ENCODE peak calls at places on chromosomes 4 and X, in four cellular contexts. R is activated naive CD8-positive, alpha-beta T cell treated with anti-CD3 and anti-CD28 coated beads, Interleukin-2, amount 50 U/mL, for 24 hours; Y is activated CD8-positive, alpha-beta memory T cell treated with anti-CD3 and anti-CD28 coated beads for 48 hours; F is hypothalamus. S is an unnamed sample.

GRCh38 chr4:38314663-38315062 is 349.3 kb upstream of the KLF3 start:
- DNase-seq in Y (no peak), R (no peak), F (no peak), S (no peak)

GRCh38 chrX:107654778-107655761 is 26.8 kb downstream of the PRPS1 start:
- DNase-seq in F (no peak), Y (no peak), R (peak), S (peak)

GRCh38 chr4:79413032-79413431 is 5.0 kb upstream of the GK2 start:
- DNase-seq in F (no peak), Y (no peak), R (no peak), S (no peak)

GRCh38 chr4:176262243-176262642 is 6.8 kb downstream of the ASB5 start:
- DNase-seq in R (no peak), F (no peak), Y (no peak), S (no peak)

GRCh38 chr4:110675406-110675805 is 52.5 kb upstream of the PITX2 start:
- DNase-seq in R (no peak), Y (no peak), F (no peak), S (no peak)

GRCh38 chr4:155659168-155659567 is 7.5 kb upstream of the GUCY1A1 start:
- DNase-seq in Y (no peak), F (no peak), R (no peak), S (no peak)

GRCh38 chr4:53653484-53654053 is 62.3 kb upstream of the LNX1 start:
- DNase-seq in Y (no peak), F (no peak), R (no peak), S (peak)

GRCh38 chrX:130772313-130773140 is 130.5 kb downstream of the ENOX2 start:
- DNase-seq in F (no peak), Y (no peak), R (no peak), S (peak)

GRCh38 chr4:176191974-176192373 is 3.4 kb downstream of the SPATA4 start:
- DNase-seq in R (no peak), Y (no peak), F (no peak), S (peak)

GRCh38 chr4:188691811-188692210 is 552.6 kb downstream of the TRIML1 start:
- DNase-seq in R (no peak), Y (no peak), F (no peak), S (peak)

GRCh38 chr4:81845761-81846160 is 374.1 kb upstream of the RASGEF1B start:
- DNase-seq in R (no peak), F (no peak), Y (no peak), S (no peak)

GRCh38 chr4:8346838-8347605 is 77.5 kb downstream of the HTRA3 start:
- DNase-seq in Y (no peak), R (no peak), F (peak), S (no peak)

GRCh38 chr4:153577053-153577452 is 107.0 kb upstream of the TLR2 start:
- DNase-seq in R (no peak), Y (no peak), F (no peak), S (no peak)

GRCh38 chrX:56462389-56462788 is 101.0 kb upstream of the UBQLN2 start:
- DNase-seq in R (no peak), F (no peak), Y (no peak), S (no peak)

GRCh38 chr4:185134176-185134869 is 8.7 kb upstream of the SLC25A4 start:
- DNase-seq in R (no peak), Y (no peak), F (no peak), S (peak)

GRCh38 chrX:23953908-23954269 is 46.1 kb downstream of the CXorf58 start:
- DNase-seq in R (no peak), Y (no peak), F (no peak), S (no peak)

GRCh38 chrX:54530358-54530900 is 410 bp downstream of the GNL3L start:
- DNase-seq in R (no peak), F (no peak), Y (no peak), S (no peak)

GRCh38 chrX:139932901-139933796 is at the start of gene ATP11C:
- DNase-seq in Y (peak), F (peak), R (peak), S (peak)

GRCh38 chrX:136907626-136908025 is 27.1 kb upstream of the RBMX start:
- DNase-seq in Y (no peak), F (peak), R (no peak), S (no peak)

GRCh38 chrX:40145001-40145631 is 47.4 kb upstream of the BCOR start:
- DNase-seq in Y (no peak), F (no peak), R (no peak), S (no peak)

GRCh38 chr4:100106982-100107381 is 83.3 kb downstream of the DDIT4L start:
- DNase-seq in Y (no peak), F (no peak), R (peak), S (no peak)

GRCh38 chr4:120725639-120726585 is 196.6 kb downstream of the PRDM5 start:
- DNase-seq in R (no peak), F (no peak), Y (no peak), S (no peak)

GRCh38 chr4:22019676-22020075 is 71.1 kb upstream of the KCNIP4 start:
- DNase-seq in F (no peak), R (no peak), Y (no peak), S (no peak)

GRCh38 chrX:107454302-107454701 is 4.8 kb downstream of the FRMPD3 start:
- DNase-seq in R (no peak), F (no peak), Y (no peak), S (peak)

GRCh38 chr4:1712216-1713002 is at the start of gene SLBP:
- DNase-seq in R (peak), F (peak), Y (peak), S (peak)

GRCh38 chrX:667360-667759 is 36.8 kb downstream of the SHOX start:
- DNase-seq in F (no peak), R (no peak), Y (no peak), S (no peak)

GRCh38 chr4:151991001-151991883 is 230.4 kb upstream of the GATB start:
- DNase-seq in Y (no peak), F (peak), R (no peak), S (no peak)

S was measured in IMR-90.